ENCODE peak calls at places on chromosomes 11 and 22, in four cellular contexts. U is mucosa of descending colon, W is keratinocyte, F is tibial nerve. Y is an unnamed sample.
A peak's percentile ranks its signal among the peaks of the same experiment; 100 is the strongest.

GRCh38 chr11:119367661-119368120 is 13.8 kb downstream of the USP2 start:
- DNase-seq in U (peak; percentile 53), W (no peak), F (no peak), Y (no peak)

GRCh38 chr11:60786811-60787567 is 1.9 kb downstream of the MS4A10 start:
- DNase-seq in U (peak; percentile 61), W (no peak), F (peak; percentile 69), Y (no peak)

GRCh38 chr11:1269957-1270356 is 39.5 kb downstream of the TOLLIP start:
- DNase-seq in U (no peak), W (no peak), F (no peak), Y (no peak)

GRCh38 chr11:62223095-62223494 is 14.6 kb downstream of the SCGB2A1 start:
- DNase-seq in U (no peak), W (no peak), F (no peak), Y (no peak)

GRCh38 chr11:101584651-101585050 is 844 bp upstream of the TRPC6 start:
- DNase-seq in U (no peak), W (no peak), F (no peak), Y (no peak)

GRCh38 chr11:111097191-111097590 is 148.3 kb upstream of the POU2AF2 start:
- DNase-seq in U (peak; percentile 57), W (no peak), F (no peak), Y (peak; percentile 53)

GRCh38 chr11:106398396-106399074 is 321.1 kb downstream of the AASDHPPT start:
- DNase-seq in U (no peak), W (no peak), F (no peak), Y (no peak)

GRCh38 chr11:84498016-84498415 is 1129.1 kb downstream of the DLG2 start:
- DNase-seq in U (no peak), W (no peak), F (no peak), Y (no peak)

GRCh38 chr11:124745270-124745834 is 5.6 kb downstream of the NRGN start:
- DNase-seq in U (peak; percentile 44), W (no peak), F (no peak), Y (no peak)

DNA sequence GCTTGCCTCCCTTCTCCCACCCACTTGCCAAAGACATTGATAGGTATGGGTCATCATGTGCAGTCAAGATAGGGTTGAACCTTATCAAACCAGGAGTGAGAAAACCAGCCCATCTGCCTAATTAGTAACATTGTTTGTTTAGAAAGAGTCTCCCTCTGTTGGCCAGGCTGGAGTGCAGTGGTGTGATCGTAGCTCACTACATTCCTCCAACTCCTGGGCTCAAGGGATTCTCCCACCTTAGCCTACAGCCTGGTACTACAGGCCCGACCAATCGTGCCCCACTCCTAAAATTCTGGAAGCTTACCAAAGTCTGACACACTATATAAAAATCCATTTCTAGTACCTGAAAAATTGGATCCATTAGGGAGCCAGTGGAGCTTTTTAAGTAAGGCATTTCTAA is 4.5 kb downstream of the C11orf71 start:
- DNase-seq in U (no peak), W (no peak), F (no peak), Y (no peak)
- TF ChIP-seq CTCF in U (no peak), W (peak; percentile 68), F (no peak), Y (no peak)

DNA sequence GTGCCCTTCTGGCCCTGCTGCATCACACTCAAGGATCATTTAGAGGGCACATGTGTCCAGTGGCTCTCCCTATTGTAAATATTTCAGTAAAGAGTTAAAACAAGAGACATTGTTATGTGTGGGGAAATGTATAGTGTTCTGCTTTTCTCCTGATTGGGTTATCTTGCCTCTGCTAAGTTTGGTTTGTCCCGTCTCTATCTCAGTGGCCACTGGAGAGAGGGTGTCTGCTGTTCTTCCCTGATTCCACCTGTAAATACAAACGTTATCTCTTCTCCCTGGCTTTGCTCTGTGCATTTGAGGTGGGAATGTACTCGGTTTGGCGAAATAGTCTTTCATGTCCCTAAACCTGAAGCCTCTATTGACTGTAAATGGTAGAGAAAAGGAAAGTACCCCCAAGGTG is 6.3 kb downstream of the MIEF1 start:
- DNase-seq in U (no peak), W (no peak), F (no peak), Y (no peak)
- H3K36me3 ChIP-seq in U (peaks cover 18% of the 10 kb centered on the region), W (peaks cover 41% of the 10 kb centered on the region), F (peaks cover 4% of the 10 kb centered on the region), Y (peaks cover 97% of the 10 kb centered on the region)

GRCh38 chr11:17561466-17562001 is 14.5 kb downstream of the OTOG start:
- DNase-seq in U (no peak), W (no peak), F (no peak), Y (no peak)

GRCh38 chr11:17563248-17563647 is 16.2 kb downstream of the OTOG start:
- DNase-seq in U (no peak), W (no peak), F (no peak), Y (no peak)

GRCh38 chr11:17561111-17561415 is 14.0 kb downstream of the OTOG start:
- DNase-seq in U (no peak), W (no peak), F (no peak), Y (no peak)

GRCh38 chr11:17563961-17564686 is 17.1 kb downstream of the OTOG start:
- DNase-seq in U (no peak), W (no peak), F (no peak), Y (no peak)

GRCh38 chr11:17564687-17565042 is 17.6 kb downstream of the OTOG start:
- DNase-seq in U (no peak), W (no peak), F (no peak), Y (no peak)
- TF ChIP-seq CTCF in U (no peak), W (peak; percentile 33), F (no peak), Y (no peak)

GRCh38 chr11:6206456-6207180 is 1.3 kb downstream of the C11orf42 start:
- DNase-seq in U (no peak), W (no peak), F (no peak), Y (no peak)

GRCh38 chr11:6210274-6210955 is 5.1 kb downstream of the C11orf42 start:
- DNase-seq in U (no peak), W (no peak), F (no peak), Y (no peak)

GRCh38 chr11:6214530-6214929 is 9.2 kb downstream of the C11orf42 start:
- DNase-seq in U (no peak), W (no peak), F (no peak), Y (no peak)

GRCh38 chr11:6205366-6205765 is at the start of gene C11orf42:
- DNase-seq in U (no peak), W (no peak), F (no peak), Y (no peak)

DNA sequence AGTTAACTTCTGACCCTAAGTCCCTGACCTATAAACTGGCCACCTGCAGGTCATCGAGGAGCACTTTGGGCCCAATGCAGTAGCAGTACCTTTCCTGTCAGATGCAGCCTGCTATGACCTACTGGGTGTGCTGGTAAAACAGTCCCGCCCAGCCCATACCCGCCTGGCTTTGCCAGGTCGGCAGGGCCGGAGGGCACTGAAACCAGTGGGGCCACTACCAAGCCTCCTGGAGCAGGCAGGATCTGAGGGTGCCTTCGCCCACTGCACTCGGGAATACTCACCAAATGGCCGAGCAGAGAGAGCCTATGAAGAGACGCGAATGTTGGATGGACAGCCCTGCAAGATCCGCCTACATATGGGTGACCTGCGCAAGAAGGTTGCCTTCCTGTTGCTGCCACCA is 4.4 kb downstream of the C11orf42 start:
- DNase-seq in U (no peak), W (no peak), F (no peak), Y (no peak)
- H3K36me3 ChIP-seq in U (peaks cover 12% of the 10 kb centered on the region), W (peaks cover 14% of the 10 kb centered on the region), F (peaks cover 2% of the 10 kb centered on the region), Y (peaks cover 74% of the 10 kb centered on the region)

Y was measured in tibial artery.